ENCODE peak calls at places on chromosomes 3 and 15, in four cellular contexts. A is stomach, Z is cardiac muscle cell, W is astrocyte. O is an unnamed sample.

GRCh38 chr15:50251638-50252182 is 13.8 kb downstream of the HDC start:
- DNase-seq in W (peak; percentile 12), A (no peak), Z (no peak), O (no peak)

GRCh38 chr3:58874248-58874741 is 175.5 kb downstream of the CFAP20DC start:
- DNase-seq in W (peak; percentile 17), A (no peak), Z (no peak), O (peak; percentile 9)

GRCh38 chr15:99424978-99425665 is 140.7 kb upstream of the MEF2A start:
- DNase-seq in Z (peak; percentile 96), A (no peak), W (peak; percentile 83), O (peak; percentile 69)

GRCh38 chr3:48548731-48549705 is 7.6 kb downstream of the PFKFB4 start:
- DNase-seq in A (peak; percentile 89), W (peak; percentile 40), Z (peak; percentile 86), O (peak; percentile 71)

GRCh38 chr3:170632780-170633179 is 46.9 kb upstream of the SLC7A14 start:
- DNase-seq in Z (no peak), W (peak; percentile 53), A (no peak), O (peak; percentile 75)

GRCh38 chr3:125078961-125079674 is 23.3 kb upstream of the HEG1 start:
- DNase-seq in Z (no peak), W (no peak), A (no peak), O (peak; percentile 30)

GRCh38 chr15:65033659-65034269 is 4.3 kb upstream of the MTFMT start:
- DNase-seq in Z (peak; percentile 60), W (peak; percentile 22), A (no peak), O (peak; percentile 52)

GRCh38 chr3:23865595-23866396 is 51.0 kb downstream of the NKIRAS1 start:
- DNase-seq in A (no peak), Z (peak; percentile 66), W (no peak), O (no peak)

GRCh38 chr15:81752149-81752942 is 293.5 kb downstream of the MEX3B start:
- DNase-seq in W (no peak), A (peak; percentile 31), Z (peak; percentile 76), O (peak; percentile 57)

GRCh38 chr15:39666671-39667070 is 85.8 kb downstream of the THBS1 start:
- DNase-seq in W (peak; percentile 80), A (no peak), Z (peak; percentile 41), O (peak; percentile 83)

GRCh38 chr3:196506687-196507086 is 3.1 kb upstream of the RNF168 start:
- DNase-seq in W (no peak), Z (no peak), A (no peak), O (no peak)

GRCh38 chr3:72288955-72289707 is 504.2 kb upstream of the PROK2 start:
- DNase-seq in A (peak; percentile 52), Z (peak; percentile 92), W (peak; percentile 82), O (peak; percentile 91)

GRCh38 chr15:55574096-55574495 is 14.0 kb downstream of the PYGO1 start:
- DNase-seq in Z (no peak), A (no peak), W (no peak), O (no peak)

GRCh38 chr3:180085122-180085710 is 48.5 kb upstream of the PEX5L start:
- DNase-seq in A (no peak), W (no peak), Z (no peak), O (no peak)
- TF ChIP-seq CTCF in A (no peak), W (no peak), Z (no peak), O (no peak)

GRCh38 chr3:177905895-177906511 is 630.2 kb upstream of the KCNMB2 start:
- DNase-seq in W (peak; percentile 95), Z (peak; percentile 89), A (no peak), O (peak; percentile 96)
- TF ChIP-seq CTCF in W (peak; percentile 11), Z (no peak), A (no peak), O (peak; percentile 40)

DNA sequence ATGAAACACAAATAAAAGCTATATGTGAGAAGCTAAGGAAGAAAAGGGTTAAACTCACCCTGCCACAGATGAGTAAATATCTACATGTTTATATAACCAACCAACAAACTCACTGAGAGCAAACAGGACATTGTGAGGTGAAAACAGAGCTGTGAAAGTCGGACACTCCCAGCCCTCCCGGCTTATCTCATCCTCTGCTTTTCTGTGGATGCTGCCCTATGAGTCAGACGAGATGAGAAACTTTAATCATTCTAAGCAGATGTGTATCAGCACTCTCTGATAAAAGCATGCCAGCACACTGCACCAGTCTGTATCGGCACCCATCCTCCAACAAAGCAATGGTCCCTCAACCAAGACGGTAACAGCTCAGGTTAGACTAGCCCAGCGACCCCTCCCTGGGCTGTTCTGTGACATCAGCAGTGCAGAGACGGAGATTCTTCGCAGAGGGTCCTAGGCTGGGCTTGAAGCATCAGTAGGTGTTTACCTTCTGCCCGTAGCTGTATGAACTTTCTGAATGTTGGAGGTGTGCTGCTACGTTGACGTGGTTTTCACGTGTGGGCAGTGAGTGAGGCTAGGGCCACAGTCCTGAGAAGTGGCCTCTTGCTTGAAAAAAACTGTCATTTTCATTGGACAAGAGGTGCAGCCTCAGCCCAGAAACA is 119.8 kb upstream of the ALDH1A3 start:
- DNase-seq in W (peak; percentile 69), Z (peak; percentile 38), A (no peak), O (peak; percentile 65)
- TF ChIP-seq CTCF in W (no peak), Z (no peak), A (no peak), O (no peak)

GRCh38 chr3:129023909-129024308 is 22.8 kb downstream of the EFCC1 start:
- DNase-seq in A (no peak), Z (no peak), W (no peak), O (no peak)
- TF ChIP-seq CTCF in A (no peak), Z (peak; percentile 7), W (no peak), O (peak; percentile 26)